ENCODE peak calls at places on chromosomes 11 and 22, in four cellular contexts. E is lung, L is astrocyte, A is tibial nerve. W is an unnamed sample.

GRCh38 chr11:74278721-74279148 is 32.7 kb downstream of the P4HA3 start:
- DNase-seq in E (peak), L (peak), A (no peak), W (peak)

GRCh38 chr11:6618117-6619020 is 853 bp downstream of the TPP1 start:
- DNase-seq in E (no peak), L (peak), A (no peak), W (peak)

GRCh38 chr22:44389181-44389580 is 76.4 kb upstream of the SHISAL1 start:
- DNase-seq in E (no peak), L (no peak), A (no peak), W (no peak)

GRCh38 chr11:124897681-124898680 is at the start of gene ROBO4:
- DNase-seq in E (no peak), L (peak), A (no peak), W (peak)

GRCh38 chr11:134907636-134908035 is 495.6 kb upstream of the B3GAT1 start:
- DNase-seq in E (no peak), L (no peak), A (no peak), W (no peak)

GRCh38 chr22:29938285-29938693 is 55.3 kb downstream of the MTMR3 start:
- DNase-seq in E (no peak), L (peak), A (no peak), W (no peak)

GRCh38 chr11:92225206-92225562 is 566 bp downstream of the FAT3 start:
- DNase-seq in E (no peak), L (no peak), A (peak), W (no peak)

GRCh38 chr22:35477911-35478582 is 62.6 kb upstream of the RASD2 start:
- DNase-seq in E (no peak), L (peak), A (no peak), W (peak)

GRCh38 chr11:47387944-47388696 is 9.8 kb upstream of the SPI1 start:
- DNase-seq in E (peak), L (no peak), A (no peak), W (no peak)

GRCh38 chr11:65814960-65815565 is 18.7 kb upstream of the SNX32 start:
- DNase-seq in E (no peak), L (no peak), A (no peak), W (no peak)

GRCh38 chr22:39097098-39098020 is at the start of gene APOBEC3H:
- DNase-seq in E (peak), L (no peak), A (no peak), W (no peak)

GRCh38 chr11:95923441-95923729 is 522 bp downstream of the MTMR2 start:
- DNase-seq in E (no peak), L (no peak), A (no peak), W (no peak)

GRCh38 chr11:35242412-35242811 is 103.4 kb downstream of the CD44 start:
- DNase-seq in E (no peak), L (no peak), A (no peak), W (peak)

GRCh38 chr22:37176464-37177061 is 11.5 kb downstream of the C1QTNF6 start:
- DNase-seq in E (no peak), L (peak), A (peak), W (peak)

GRCh38 chr11:6755303-6755952 is 16.3 kb downstream of the OR2AG2 start:
- DNase-seq in E (no peak), L (no peak), A (no peak), W (peak)

GRCh38 chr11:2929880-2930704 is 872 bp upstream of the PHLDA2 start:
- DNase-seq in E (no peak), L (no peak), A (no peak), W (peak)

GRCh38 chr22:39289445-39290247 is 29.8 kb downstream of the RPL3 start:
- DNase-seq in E (no peak), L (no peak), A (no peak), W (no peak)

GRCh38 chr11:86571273-86571948 is 101.0 kb downstream of the ME3 start:
- DNase-seq in E (no peak), L (no peak), A (no peak), W (no peak)

GRCh38 chr11:70183483-70184176 is 19.5 kb upstream of the FADD start:
- DNase-seq in E (no peak), L (no peak), A (no peak), W (no peak)

GRCh38 chr11:67615455-67616430 is 9.0 kb downstream of the NDUFV1 start:
- DNase-seq in E (no peak), L (no peak), A (no peak), W (no peak)

GRCh38 chr22:36872866-36873498 is 12.2 kb downstream of the NCF4 start:
- DNase-seq in E (no peak), L (no peak), A (no peak), W (no peak)

GRCh38 chr11:114262681-114263509 is 33.3 kb upstream of the NNMT start:
- DNase-seq in E (no peak), L (peak), A (no peak), W (peak)

GRCh38 chr11:46342237-46342636 is 5.0 kb upstream of the DGKZ start:
- DNase-seq in E (no peak), L (no peak), A (no peak), W (no peak)

GRCh38 chr22:38841211-38841610 is 2.6 kb downstream of the NPTXR start:
- DNase-seq in E (no peak), L (no peak), A (no peak), W (no peak)

DNA sequence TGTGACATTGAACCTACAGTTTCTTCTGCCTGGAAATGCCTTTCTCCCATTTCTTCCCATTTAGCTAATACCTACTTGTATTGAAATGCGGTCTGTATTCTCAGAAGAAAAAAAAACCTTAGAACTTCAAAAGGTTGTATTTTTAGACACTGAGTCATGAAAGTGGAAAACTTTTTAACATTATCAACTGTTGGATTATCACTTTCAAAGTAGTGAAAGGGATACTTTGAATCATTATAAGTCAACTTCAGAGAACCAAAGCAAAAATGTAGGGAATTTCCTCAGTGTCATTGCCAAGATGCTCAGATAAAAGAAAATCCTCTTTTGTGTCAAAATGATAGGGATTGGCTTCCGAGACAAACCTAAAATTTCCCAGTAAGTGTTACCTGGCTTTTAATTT is 6.6 kb downstream of the HOATZ start:
- DNase-seq in E (no peak), L (peak), A (no peak), W (no peak)
- H3K27ac ChIP-seq in E (no peak), L (peak), A (no peak), W (peak)

DNA sequence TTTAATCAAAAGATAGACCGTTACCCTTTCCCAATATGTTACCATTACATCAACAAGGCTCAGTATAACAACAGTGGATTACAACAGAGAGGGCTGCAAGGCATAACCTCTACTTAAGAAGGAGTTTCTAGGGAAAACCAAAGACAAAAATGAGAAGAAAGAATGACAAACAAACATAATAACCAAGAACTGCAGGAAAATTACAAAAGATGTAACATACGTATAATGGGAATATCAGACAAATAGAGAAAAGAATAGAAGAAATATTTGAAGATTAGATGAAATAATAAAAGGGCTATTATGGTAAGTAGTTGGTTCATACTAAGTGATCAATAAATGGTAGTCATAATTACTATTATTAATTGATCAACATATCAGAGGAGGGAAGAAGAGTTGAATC is 39.1 kb downstream of the SPON1 start:
- DNase-seq in E (no peak), L (no peak), A (no peak), W (no peak)
- H3K4me3 ChIP-seq in E (no peak), L (no peak), A (no peak), W (no peak)

GRCh38 chr11:68651985-68652682 is 32.2 kb upstream of the GAL start:
- DNase-seq in E (no peak), L (no peak), A (no peak), W (no peak)
- TF ChIP-seq CTCF in E (no peak), L (no peak), A (no peak), W (no peak)

GRCh38 chr11:64097468-64098317 is 62.0 kb downstream of the FLRT1 start:
- DNase-seq in E (no peak), L (no peak), A (no peak), W (no peak)
- H3K27ac ChIP-seq in E (no peak), L (no peak), A (peak), W (no peak)

GRCh38 chr11:83685730-83686129 is 399.6 kb upstream of the CCDC90B start:
- DNase-seq in E (no peak), L (no peak), A (no peak), W (no peak)
- H3K4me3 ChIP-seq in E (no peak), L (no peak), A (no peak), W (no peak)

W was measured in brain microvascular endothelial cell.